ENCODE peak calls at places on chromosomes 5 and 9, in eight cellular contexts. T is testis, B is heart left ventricle, Y is lower lobe of right lung, D is fibroblast of lung, P is cardiac muscle cell, N is ovary, Q is GM23248. E is an unnamed sample.

GRCh38 chr9:86534572-86535258 is 180.5 kb upstream of the TUT7 start:
- DNase-seq in Y (no peak), P (peak; percentile 87), T (no peak), Q (peak; percentile 91), D (no peak), N (no peak), B (no peak), E (no peak)

GRCh38 chr9:38085308-38085707 is 16.3 kb upstream of the SHB start:
- DNase-seq in B (no peak), Q (no peak), D (no peak), N (no peak), P (no peak), Y (no peak), T (no peak), E (no peak)

GRCh38 chr5:69415584-69415958 is 655 bp downstream of the MARVELD2 start:
- DNase-seq in D (no peak), B (no peak), N (no peak), Q (no peak), T (no peak), Y (no peak), P (no peak), E (no peak)

GRCh38 chr5:74027732-74028338 is 401.8 kb downstream of the ARHGEF28 start:
- DNase-seq in N (no peak), D (no peak), T (no peak), Y (no peak), P (no peak), Q (no peak), B (no peak), E (no peak)

GRCh38 chr5:143262393-143263174 is 140.9 kb downstream of the NR3C1 start:
- DNase-seq in N (no peak), T (no peak), P (peak; percentile 89), D (peak; percentile 91), Y (no peak), Q (peak; percentile 94), B (no peak), E (no peak)

GRCh38 chr5:5188377-5189020 is 48.4 kb downstream of the ADAMTS16 start:
- DNase-seq in D (no peak), Y (no peak), P (no peak), N (no peak), Q (no peak), B (no peak), T (no peak), E (no peak)

GRCh38 chr9:126230692-126231091 is 95.9 kb upstream of the MVB12B start:
- DNase-seq in N (no peak), T (no peak), P (no peak), Q (no peak), Y (no peak), D (no peak), B (no peak), E (no peak)

GRCh38 chr9:36896296-36896695 is 137.8 kb downstream of the PAX5 start:
- DNase-seq in B (no peak), N (no peak), Q (no peak), P (no peak), D (no peak), T (no peak), Y (no peak), E (no peak)

GRCh38 chr5:32388429-32389111 is 56.0 kb downstream of the ZFR start:
- DNase-seq in N (no peak), D (peak; percentile 57), P (peak; percentile 65), Y (no peak), Q (peak; percentile 86), T (no peak), B (no peak), E (no peak)

GRCh38 chr5:166382031-166382430 is 1909.4 kb upstream of the WWC1 start:
- DNase-seq in P (no peak), B (no peak), T (no peak), Q (no peak), N (no peak), Y (no peak), D (no peak), E (no peak)

GRCh38 chr9:108634669-108635462 is 220.9 kb downstream of the ACTL7B start:
- DNase-seq in Q (peak; percentile 88), P (peak; percentile 12), N (no peak), T (no peak), B (no peak), Y (no peak), D (peak; percentile 61), E (no peak)

GRCh38 chr9:127721391-127721821 is 5.5 kb downstream of the TTC16 start:
- DNase-seq in T (no peak), Y (no peak), B (no peak), Q (no peak), D (no peak), P (no peak), N (no peak), E (no peak)

GRCh38 chr9:112074250-112075008 is 100.7 kb downstream of the SUSD1 start:
- DNase-seq in Y (peak; percentile 52), N (peak; percentile 73), Q (peak; percentile 90), T (peak; percentile 77), D (peak; percentile 92), B (peak; percentile 63), P (peak; percentile 98), E (peak; percentile 75)

GRCh38 chr5:134119720-134120119 is 5.2 kb downstream of the TCF7 start:
- DNase-seq in Y (no peak), B (no peak), P (no peak), T (no peak), D (no peak), N (no peak), Q (no peak), E (no peak)

GRCh38 chr9:124559871-124560270 is 52.7 kb upstream of the NR5A1 start:
- DNase-seq in T (no peak), B (no peak), N (no peak), Y (no peak), D (peak; percentile 70), P (peak; percentile 40), Q (peak; percentile 49), E (no peak)

GRCh38 chr9:123434619-123435240 is 78.7 kb downstream of the CRB2 start:
- DNase-seq in T (no peak), Q (no peak), Y (no peak), D (no peak), N (no peak), B (no peak), P (no peak), E (no peak)

GRCh38 chr5:139660105-139660915 is 12.2 kb downstream of the CXXC5 start:
- DNase-seq in D (no peak), B (peak; percentile 91), P (no peak), T (peak; percentile 67), Y (peak; percentile 88), N (no peak), Q (peak; percentile 75), E (peak; percentile 71)

GRCh38 chr5:42994285-42995151 is 45.6 kb downstream of the ANXA2R start:
- DNase-seq in D (peak; percentile 94), N (peak; percentile 88), T (peak; percentile 93), P (peak; percentile 96), Q (peak; percentile 93), Y (peak; percentile 89), B (peak; percentile 88), E (peak; percentile 87)

GRCh38 chr5:91787718-91788117 is 404.6 kb upstream of the ARRDC3 start:
- DNase-seq in Y (no peak), D (peak; percentile 66), P (no peak), T (no peak), B (no peak), Q (no peak), N (no peak), E (no peak)

GRCh38 chr9:12774861-12775367 is at the start of gene LURAP1L:
- DNase-seq in B (peak; percentile 30), D (peak; percentile 76), Y (no peak), N (peak; percentile 57), T (peak; percentile 57), Q (peak; percentile 83), P (peak; percentile 80), E (peak; percentile 32)

GRCh38 chr9:12775373-12775962 is 648 bp downstream of the LURAP1L start:
- DNase-seq in Y (peak; percentile 42), P (no peak), N (peak; percentile 20), Q (peak; percentile 52), T (peak; percentile 19), D (peak; percentile 25), B (peak; percentile 33), E (peak; percentile 59)

GRCh38 chr9:12773562-12773961 is 1.3 kb upstream of the LURAP1L start:
- DNase-seq in B (no peak), Q (no peak), D (no peak), P (peak; percentile 56), T (no peak), Y (no peak), N (no peak), E (no peak)

GRCh38 chr9:12770261-12770660 is 4.6 kb upstream of the LURAP1L start:
- DNase-seq in B (no peak), N (no peak), Q (no peak), T (no peak), D (no peak), P (no peak), Y (no peak), E (no peak)

GRCh38 chr9:12771891-12772290 is 2.9 kb upstream of the LURAP1L start:
- DNase-seq in D (peak; percentile 59), T (no peak), P (no peak), Y (no peak), B (no peak), Q (peak; percentile 80), N (no peak), E (no peak)
- H3K27ac ChIP-seq in D (no peak overlapping the region), T (no peak overlapping the region), P (no peak overlapping the region), Y (no peak overlapping the region), B (no peak overlapping the region), Q (peak overlapping the region; percentile 66), N (no peak overlapping the region), E (no peak overlapping the region)

DNA sequence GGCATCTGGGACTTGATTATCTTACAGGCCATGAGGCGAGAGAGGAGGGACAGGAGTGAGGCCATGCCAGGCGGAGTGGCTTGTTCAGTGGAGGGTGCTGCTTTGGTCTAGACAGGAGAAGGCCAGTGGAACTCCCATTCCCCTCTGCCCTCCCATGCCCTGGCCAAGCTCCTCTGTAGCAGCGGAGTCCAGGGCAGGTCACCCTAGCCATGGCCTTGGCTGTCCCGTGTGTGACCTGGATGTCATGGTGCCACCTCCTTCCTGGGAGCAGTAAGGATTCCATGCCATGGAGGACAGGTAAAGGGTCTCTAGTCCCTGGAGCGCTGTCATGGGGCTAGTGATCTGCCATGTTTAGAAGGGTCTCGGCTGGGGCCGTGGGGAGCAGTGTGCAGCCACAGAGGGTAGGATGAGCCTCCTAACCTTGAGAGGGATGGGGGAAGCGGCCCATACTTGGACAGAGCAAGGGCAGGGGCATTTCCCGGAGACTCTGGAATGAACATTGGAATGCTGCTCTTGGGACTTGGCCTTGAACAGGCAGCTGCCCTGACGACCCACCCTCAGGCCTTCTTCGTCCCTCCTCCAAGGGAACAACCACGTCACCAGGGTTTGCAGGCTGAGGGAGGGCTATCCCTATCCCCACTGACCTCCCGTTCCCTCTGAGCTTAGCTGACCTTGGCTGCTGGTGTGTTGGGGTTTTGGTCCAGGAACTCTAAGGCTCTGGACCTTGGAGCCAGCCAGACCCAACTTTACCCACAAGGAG is 100.4 kb downstream of the DAB2IP start:
- DNase-seq in P (no peak), N (peak; percentile 73), Q (no peak), B (no peak), D (no peak), T (peak; percentile 86), Y (no peak), E (peak; percentile 49)
- H3K4me1 ChIP-seq in P (peaks cover 6% of the 10 kb centered on the region), N (peaks cover 55% of the 10 kb centered on the region), Q (peaks cover 14% of the 10 kb centered on the region), B (peaks cover 100% of the 10 kb centered on the region), D (peaks cover 20% of the 10 kb centered on the region), T (peaks cover 94% of the 10 kb centered on the region), Y (peaks cover 90% of the 10 kb centered on the region), E (peaks cover 51% of the 10 kb centered on the region)

GRCh38 chr9:16825971-16826370 is 44.5 kb downstream of the BNC2 start:
- DNase-seq in P (peak; percentile 57), D (peak; percentile 91), Y (no peak), T (no peak), B (no peak), Q (peak; percentile 76), N (no peak), E (no peak)
- H3K4me3 ChIP-seq in P (no peak overlapping the region), D (no peak overlapping the region), Y (no peak overlapping the region), T (no peak overlapping the region), B (no peak overlapping the region), Q (peak overlapping the region; percentile 43), N (no peak overlapping the region), E (no peak overlapping the region)

GRCh38 chr5:138468133-138468965 is 3.1 kb downstream of the EGR1 start:
- DNase-seq in T (no peak), Y (no peak), P (peak; percentile 60), N (peak; percentile 71), D (peak; percentile 29), B (no peak), Q (peak; percentile 31), E (no peak)
- H3K27ac ChIP-seq in T (no peak overlapping the region), Y (no peak overlapping the region), P (no peak overlapping the region), N (no peak overlapping the region), D (no peak overlapping the region), B (no peak overlapping the region), Q (no peak overlapping the region), E (no peak overlapping the region)